ENCODE peak calls at places on chromosomes 6 and 20, in ten cellular contexts. M, H, O, G, S, B, Y, J, C and X are unnamed samples. For H3K4me1, the result is how much of the 10 kb centered on the place peaks cover.

GRCh38 chr6:36897629-36898028 is 11.9 kb downstream of the C6orf89 start:
- DNase-seq in M (no peak), H (no peak), O (no peak), G (no peak), S (no peak), B (no peak), Y (no peak), J (no peak), C (peak), X (no peak)

GRCh38 chr20:33291830-33292355 is 8.9 kb downstream of the BPIFB1 start:
- DNase-seq in M (no peak), H (no peak), O (no peak), G (peak), S (peak), B (peak), Y (peak), J (peak), C (no peak), X (no peak)

GRCh38 chr6:43468748-43469681 is 8.4 kb upstream of the TJAP1 start:
- DNase-seq in M (peak), H (no peak), O (no peak), G (no peak), S (peak), B (no peak), Y (no peak), J (no peak), C (no peak), X (no peak)

GRCh38 chr20:3423126-3423525 is 15.7 kb upstream of the DNAAF9 start:
- DNase-seq in M (no peak), H (no peak), O (no peak), G (no peak), S (no peak), B (no peak), Y (no peak), J (no peak), C (no peak), X (no peak)

GRCh38 chr6:68128211-68128610 is 506.9 kb upstream of the ADGRB3 start:
- DNase-seq in M (no peak), H (no peak), O (no peak), G (no peak), S (no peak), B (no peak), Y (no peak), J (no peak), C (no peak), X (no peak)

GRCh38 chr6:154857529-154857928 is 124.3 kb downstream of the SCAF8 start:
- DNase-seq in M (no peak), H (no peak), O (no peak), G (no peak), S (no peak), B (no peak), Y (no peak), J (no peak), C (no peak), X (no peak)

GRCh38 chr6:11143394-11144371 is 32.2 kb upstream of the ERVFRD-1 start:
- DNase-seq in M (peak), H (peak), O (peak), G (peak), S (peak), B (no peak), Y (peak), J (peak), C (peak), X (peak)

GRCh38 chr6:52544325-52545022 is 32.4 kb downstream of the TRAM2 start:
- DNase-seq in M (no peak), H (no peak), O (no peak), G (no peak), S (no peak), B (no peak), Y (no peak), J (no peak), C (peak), X (no peak)

GRCh38 chr6:44268095-44268628 is 2.1 kb upstream of the TMEM151B start:
- DNase-seq in M (no peak), H (no peak), O (no peak), G (peak), S (peak), B (peak), Y (peak), J (peak), C (peak), X (no peak)

GRCh38 chr20:56343861-56344381 is 14.9 kb upstream of the FAM210B start:
- DNase-seq in M (peak), H (no peak), O (no peak), G (peak), S (peak), B (peak), Y (no peak), J (peak), C (peak), X (peak)

GRCh38 chr6:42693725-42694323 is 28.6 kb downstream of the PRPH2 start:
- DNase-seq in M (no peak), H (no peak), O (no peak), G (no peak), S (no peak), B (no peak), Y (peak), J (no peak), C (no peak), X (no peak)

GRCh38 chr6:33847078-33847477 is 43.3 kb upstream of the MLN start:
- DNase-seq in M (no peak), H (no peak), O (no peak), G (no peak), S (no peak), B (no peak), Y (no peak), J (no peak), C (no peak), X (no peak)

GRCh38 chr20:4120921-4121321 is 105.6 kb upstream of the RNF24 start:
- DNase-seq in M (peak), H (no peak), O (no peak), G (no peak), S (no peak), B (no peak), Y (no peak), J (no peak), C (no peak), X (no peak)

GRCh38 chr6:150996968-150997367 is 131.5 kb downstream of the MTHFD1L start:
- DNase-seq in M (no peak), H (no peak), O (no peak), G (no peak), S (no peak), B (no peak), Y (no peak), J (no peak), C (no peak), X (no peak)
- TF ChIP-seq CTCF in M (no peak), H (no peak), O (no peak), G (no peak), S (no peak), B (no peak), Y (no peak), J (no peak), C (no peak), X (no peak)

DNA sequence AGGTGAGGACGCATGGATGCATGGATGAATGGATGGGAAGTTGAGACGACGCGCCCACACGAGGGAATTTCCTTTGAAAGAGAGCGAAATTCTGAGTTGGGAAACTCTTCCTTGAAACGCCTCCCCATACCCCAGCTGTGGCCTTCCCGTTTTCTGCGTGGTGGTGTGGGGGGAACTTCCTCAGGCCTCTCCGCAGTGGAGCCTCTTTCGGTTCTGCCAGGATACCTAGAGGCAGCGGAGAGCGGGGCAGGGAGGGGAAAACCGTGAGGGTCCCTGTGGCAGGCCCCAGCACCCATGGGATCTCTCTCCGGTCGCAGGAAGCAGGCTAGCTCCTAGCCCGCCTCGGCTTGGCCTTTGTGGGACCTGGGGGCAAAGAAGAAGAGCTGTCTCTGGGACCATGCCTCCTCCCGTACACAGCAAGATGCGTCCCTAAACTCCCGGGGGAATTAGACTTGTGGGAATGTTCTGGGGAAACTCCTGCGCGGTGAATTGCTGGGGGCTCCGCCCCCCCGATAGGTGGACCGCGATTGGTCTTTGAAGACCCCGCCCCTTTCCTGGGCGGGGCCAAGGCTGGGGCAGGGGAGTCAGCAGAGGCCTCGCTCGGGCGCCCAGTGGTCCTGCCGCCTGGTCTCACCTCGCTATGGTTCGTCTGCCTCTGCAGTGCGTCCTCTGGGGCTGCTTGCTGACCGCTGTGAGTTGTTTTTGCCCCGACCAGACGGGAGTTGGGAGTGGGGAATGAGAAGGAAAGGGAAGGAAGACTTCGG is at the start of gene CD40:
- DNase-seq in M (peak), H (peak), O (peak), G (peak), S (peak), B (peak), Y (peak), J (peak), C (peak), X (peak)
- TF ChIP-seq POLR2A in M (peak), H (peak), O (peak), G (peak), S (no peak), B (no peak), Y (peak), J (no peak), C (no peak), X (peak)

DNA sequence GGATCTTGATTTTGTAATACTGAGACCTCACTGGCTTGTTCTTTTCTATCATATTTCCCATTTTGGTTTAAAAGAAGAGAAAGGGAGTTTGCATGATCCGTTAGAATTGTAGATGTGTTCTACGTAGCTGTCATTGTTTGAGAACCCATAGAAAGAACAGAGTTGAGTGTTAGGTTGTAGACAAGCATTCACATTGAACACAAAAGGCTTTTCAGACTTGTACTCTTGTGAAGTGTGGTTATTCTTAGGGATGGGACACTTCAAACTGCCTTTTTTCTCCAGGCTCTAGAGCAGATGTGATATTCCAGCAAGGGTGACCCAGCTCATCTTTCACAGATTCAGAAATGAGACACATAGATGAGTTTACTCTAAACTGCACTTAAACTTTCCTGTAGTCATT is 19.9 kb downstream of the FOXO3 start:
- DNase-seq in M (no peak), H (no peak), O (no peak), G (no peak), S (no peak), B (no peak), Y (no peak), J (no peak), C (no peak), X (no peak)
- H3K4me1 ChIP-seq in M (half or more), H (half or more), O (half or more), G (half or more), S (half or more), B (under half), Y (half or more), J (under half), C (under half), X (under half)

GRCh38 chr20:37760322-37760721 is 66.5 kb downstream of the CTNNBL1 start:
- DNase-seq in M (no peak), H (no peak), O (no peak), G (no peak), S (no peak), B (no peak), Y (no peak), J (no peak), C (no peak), X (no peak)

GRCh38 chr20:37756234-37756633 is 62.4 kb downstream of the CTNNBL1 start:
- DNase-seq in M (no peak), H (no peak), O (no peak), G (no peak), S (no peak), B (no peak), Y (no peak), J (no peak), C (no peak), X (no peak)

GRCh38 chr20:37757550-37757949 is 63.7 kb downstream of the CTNNBL1 start:
- DNase-seq in M (no peak), H (no peak), O (no peak), G (no peak), S (no peak), B (no peak), Y (peak), J (no peak), C (no peak), X (no peak)

GRCh38 chr20:37759761-37760209 is 66.0 kb downstream of the CTNNBL1 start:
- DNase-seq in M (no peak), H (no peak), O (no peak), G (no peak), S (no peak), B (no peak), Y (no peak), J (no peak), C (no peak), X (no peak)

GRCh38 chr20:37758332-37758731 is 64.5 kb downstream of the CTNNBL1 start:
- DNase-seq in M (no peak), H (no peak), O (no peak), G (no peak), S (no peak), B (peak), Y (peak), J (no peak), C (no peak), X (no peak)
- TF ChIP-seq CTCF in M (no peak), H (no peak), O (no peak), G (no peak), S (no peak), B (peak), Y (no peak), J (no peak), C (no peak), X (no peak)